ENCODE peak calls at places on chromosomes 7 and 10, in ten cellular contexts. One of them, this sample, is unnamed.

GRCh38 chr10:117461766-117462423 is 80.7 kb upstream of the EMX2 start:
- DNase-seq in NCI-H1092: no peak
- DNase-seq in activated CD8-positive, alpha-beta T cell treated with anti-CD3 and anti-CD28 coated beads for 36 hours: no peak
- DNase-seq in occipital lobe: no peak
- DNase-seq in COLO829: no peak
- DNase-seq in upper lobe of right lung: no peak
- DNase-seq in GM03348: peak; percentile 94
- DNase-seq in activated effector memory CD4-positive, alpha-beta T cell treated with anti-CD3 and anti-CD28 coated beads, Interleukin-2, amount 50 U/mL, for 16 hours: no peak
- DNase-seq in DMS153: no peak
- DNase-seq in amygdala: no peak
- DNase-seq in this sample: peak; percentile 99

GRCh38 chr10:61047788-61048560 is 104.0 kb upstream of the RHOBTB1 start:
- DNase-seq in NCI-H1092: no peak
- DNase-seq in activated CD8-positive, alpha-beta T cell treated with anti-CD3 and anti-CD28 coated beads for 36 hours: no peak
- DNase-seq in occipital lobe: no peak
- DNase-seq in COLO829: no peak
- DNase-seq in upper lobe of right lung: no peak
- DNase-seq in GM03348: no peak
- DNase-seq in activated effector memory CD4-positive, alpha-beta T cell treated with anti-CD3 and anti-CD28 coated beads, Interleukin-2, amount 50 U/mL, for 16 hours: no peak
- DNase-seq in DMS153: no peak
- DNase-seq in amygdala: no peak
- DNase-seq in this sample: no peak

GRCh38 chr7:4774804-4775280 is 581 bp upstream of the AP5Z1 start:
- DNase-seq in NCI-H1092: no peak
- DNase-seq in activated CD8-positive, alpha-beta T cell treated with anti-CD3 and anti-CD28 coated beads for 36 hours: peak; percentile 41
- DNase-seq in occipital lobe: no peak
- DNase-seq in COLO829: peak; percentile 66
- DNase-seq in upper lobe of right lung: no peak
- DNase-seq in GM03348: peak; percentile 70
- DNase-seq in activated effector memory CD4-positive, alpha-beta T cell treated with anti-CD3 and anti-CD28 coated beads, Interleukin-2, amount 50 U/mL, for 16 hours: no peak
- DNase-seq in DMS153: no peak
- DNase-seq in amygdala: no peak
- DNase-seq in this sample: peak; percentile 71

GRCh38 chr7:93717217-93717900 is 142.8 kb upstream of the CALCR start:
- DNase-seq in NCI-H1092: no peak
- DNase-seq in activated CD8-positive, alpha-beta T cell treated with anti-CD3 and anti-CD28 coated beads for 36 hours: no peak
- DNase-seq in occipital lobe: no peak
- DNase-seq in COLO829: no peak
- DNase-seq in upper lobe of right lung: no peak
- DNase-seq in GM03348: peak; percentile 17
- DNase-seq in activated effector memory CD4-positive, alpha-beta T cell treated with anti-CD3 and anti-CD28 coated beads, Interleukin-2, amount 50 U/mL, for 16 hours: no peak
- DNase-seq in DMS153: no peak
- DNase-seq in amygdala: no peak
- DNase-seq in this sample: peak; percentile 31

GRCh38 chr10:132665946-132666732 is 119.8 kb downstream of the NKX6-2 start:
- DNase-seq in NCI-H1092: no peak
- DNase-seq in activated CD8-positive, alpha-beta T cell treated with anti-CD3 and anti-CD28 coated beads for 36 hours: peak; percentile 53
- DNase-seq in occipital lobe: no peak
- DNase-seq in COLO829: peak; percentile 8
- DNase-seq in upper lobe of right lung: no peak
- DNase-seq in GM03348: peak; percentile 91
- DNase-seq in activated effector memory CD4-positive, alpha-beta T cell treated with anti-CD3 and anti-CD28 coated beads, Interleukin-2, amount 50 U/mL, for 16 hours: no peak
- DNase-seq in DMS153: no peak
- DNase-seq in amygdala: no peak
- DNase-seq in this sample: peak; percentile 84

GRCh38 chr10:1253476-1254353 is 197.5 kb downstream of the WDR37 start:
- DNase-seq in NCI-H1092: no peak
- DNase-seq in activated CD8-positive, alpha-beta T cell treated with anti-CD3 and anti-CD28 coated beads for 36 hours: peak; percentile 24
- DNase-seq in occipital lobe: no peak
- DNase-seq in COLO829: no peak
- DNase-seq in upper lobe of right lung: no peak
- DNase-seq in GM03348: no peak
- DNase-seq in activated effector memory CD4-positive, alpha-beta T cell treated with anti-CD3 and anti-CD28 coated beads, Interleukin-2, amount 50 U/mL, for 16 hours: peak; percentile 28
- DNase-seq in DMS153: no peak
- DNase-seq in amygdala: no peak
- DNase-seq in this sample: no peak

GRCh38 chr10:69619626-69620025 is 10.4 kb upstream of the FAM241B start:
- DNase-seq in NCI-H1092: no peak
- DNase-seq in activated CD8-positive, alpha-beta T cell treated with anti-CD3 and anti-CD28 coated beads for 36 hours: no peak
- DNase-seq in occipital lobe: no peak
- DNase-seq in COLO829: no peak
- DNase-seq in upper lobe of right lung: no peak
- DNase-seq in GM03348: no peak
- DNase-seq in activated effector memory CD4-positive, alpha-beta T cell treated with anti-CD3 and anti-CD28 coated beads, Interleukin-2, amount 50 U/mL, for 16 hours: no peak
- DNase-seq in DMS153: no peak
- DNase-seq in amygdala: no peak
- DNase-seq in this sample: no peak

GRCh38 chr10:61971016-61971350 is 69.5 kb downstream of the ARID5B start:
- DNase-seq in NCI-H1092: no peak
- DNase-seq in activated CD8-positive, alpha-beta T cell treated with anti-CD3 and anti-CD28 coated beads for 36 hours: no peak
- DNase-seq in occipital lobe: no peak
- DNase-seq in COLO829: no peak
- DNase-seq in upper lobe of right lung: no peak
- DNase-seq in GM03348: no peak
- DNase-seq in activated effector memory CD4-positive, alpha-beta T cell treated with anti-CD3 and anti-CD28 coated beads, Interleukin-2, amount 50 U/mL, for 16 hours: no peak
- DNase-seq in DMS153: no peak
- DNase-seq in amygdala: no peak
- DNase-seq in this sample: no peak

GRCh38 chr7:619356-619840 is 99.8 kb upstream of the PDGFA start:
- DNase-seq in NCI-H1092: no peak
- DNase-seq in activated CD8-positive, alpha-beta T cell treated with anti-CD3 and anti-CD28 coated beads for 36 hours: no peak
- DNase-seq in occipital lobe: no peak
- DNase-seq in COLO829: no peak
- DNase-seq in upper lobe of right lung: peak; percentile 33
- DNase-seq in GM03348: no peak
- DNase-seq in activated effector memory CD4-positive, alpha-beta T cell treated with anti-CD3 and anti-CD28 coated beads, Interleukin-2, amount 50 U/mL, for 16 hours: no peak
- DNase-seq in DMS153: no peak
- DNase-seq in amygdala: no peak
- DNase-seq in this sample: no peak

GRCh38 chr7:1242129-1242572 is 9.5 kb downstream of the UNCX start:
- DNase-seq in NCI-H1092: no peak
- DNase-seq in activated CD8-positive, alpha-beta T cell treated with anti-CD3 and anti-CD28 coated beads for 36 hours: no peak
- DNase-seq in occipital lobe: no peak
- DNase-seq in COLO829: no peak
- DNase-seq in upper lobe of right lung: no peak
- DNase-seq in GM03348: no peak
- DNase-seq in activated effector memory CD4-positive, alpha-beta T cell treated with anti-CD3 and anti-CD28 coated beads, Interleukin-2, amount 50 U/mL, for 16 hours: no peak
- DNase-seq in DMS153: no peak
- DNase-seq in amygdala: no peak
- DNase-seq in this sample: no peak

GRCh38 chr10:94320285-94320914 is 42.3 kb downstream of the NOC3L start:
- DNase-seq in NCI-H1092: peak; percentile 3
- DNase-seq in activated CD8-positive, alpha-beta T cell treated with anti-CD3 and anti-CD28 coated beads for 36 hours: peak; percentile 82
- DNase-seq in occipital lobe: peak; percentile 21
- DNase-seq in COLO829: peak; percentile 25
- DNase-seq in upper lobe of right lung: no peak
- DNase-seq in GM03348: peak; percentile 72
- DNase-seq in activated effector memory CD4-positive, alpha-beta T cell treated with anti-CD3 and anti-CD28 coated beads, Interleukin-2, amount 50 U/mL, for 16 hours: peak; percentile 86
- DNase-seq in DMS153: peak; percentile 39
- DNase-seq in amygdala: peak; percentile 1
- DNase-seq in this sample: peak; percentile 50

GRCh38 chr7:76509931-76510877 is at the start of gene UPK3B:
- DNase-seq in NCI-H1092: no peak
- DNase-seq in activated CD8-positive, alpha-beta T cell treated with anti-CD3 and anti-CD28 coated beads for 36 hours: no peak
- DNase-seq in occipital lobe: no peak
- DNase-seq in COLO829: no peak
- DNase-seq in upper lobe of right lung: peak; percentile 71
- DNase-seq in GM03348: peak; percentile 29
- DNase-seq in activated effector memory CD4-positive, alpha-beta T cell treated with anti-CD3 and anti-CD28 coated beads, Interleukin-2, amount 50 U/mL, for 16 hours: no peak
- DNase-seq in DMS153: no peak
- DNase-seq in amygdala: no peak
- DNase-seq in this sample: no peak

GRCh38 chr7:111711426-111712065 is 149.3 kb upstream of the IMMP2L start:
- DNase-seq in NCI-H1092: no peak
- DNase-seq in activated CD8-positive, alpha-beta T cell treated with anti-CD3 and anti-CD28 coated beads for 36 hours: no peak
- DNase-seq in occipital lobe: no peak
- DNase-seq in COLO829: peak; percentile 82
- DNase-seq in upper lobe of right lung: no peak
- DNase-seq in GM03348: no peak
- DNase-seq in activated effector memory CD4-positive, alpha-beta T cell treated with anti-CD3 and anti-CD28 coated beads, Interleukin-2, amount 50 U/mL, for 16 hours: no peak
- DNase-seq in DMS153: no peak
- DNase-seq in amygdala: no peak
- DNase-seq in this sample: no peak

GRCh38 chr7:41028591-41028990 is 674.3 kb downstream of the INHBA start:
- DNase-seq in NCI-H1092: no peak
- DNase-seq in activated CD8-positive, alpha-beta T cell treated with anti-CD3 and anti-CD28 coated beads for 36 hours: no peak
- DNase-seq in occipital lobe: no peak
- DNase-seq in COLO829: no peak
- DNase-seq in upper lobe of right lung: no peak
- DNase-seq in GM03348: no peak
- DNase-seq in activated effector memory CD4-positive, alpha-beta T cell treated with anti-CD3 and anti-CD28 coated beads, Interleukin-2, amount 50 U/mL, for 16 hours: no peak
- DNase-seq in DMS153: no peak
- DNase-seq in amygdala: no peak
- DNase-seq in this sample: no peak

GRCh38 chr7:33745934-33746333 is 159.4 kb upstream of the BMPER start:
- DNase-seq in NCI-H1092: no peak
- DNase-seq in activated CD8-positive, alpha-beta T cell treated with anti-CD3 and anti-CD28 coated beads for 36 hours: no peak
- DNase-seq in occipital lobe: no peak
- DNase-seq in COLO829: peak; percentile 78
- DNase-seq in upper lobe of right lung: no peak
- DNase-seq in GM03348: no peak
- DNase-seq in activated effector memory CD4-positive, alpha-beta T cell treated with anti-CD3 and anti-CD28 coated beads, Interleukin-2, amount 50 U/mL, for 16 hours: no peak
- DNase-seq in DMS153: no peak
- DNase-seq in amygdala: no peak
- DNase-seq in this sample: peak; percentile 21

GRCh38 chr7:110432061-110432553 is 658.8 kb upstream of the LRRN3 start:
- DNase-seq in NCI-H1092: no peak
- DNase-seq in activated CD8-positive, alpha-beta T cell treated with anti-CD3 and anti-CD28 coated beads for 36 hours: no peak
- DNase-seq in occipital lobe: no peak
- DNase-seq in COLO829: no peak
- DNase-seq in upper lobe of right lung: no peak
- DNase-seq in GM03348: no peak
- DNase-seq in activated effector memory CD4-positive, alpha-beta T cell treated with anti-CD3 and anti-CD28 coated beads, Interleukin-2, amount 50 U/mL, for 16 hours: no peak
- DNase-seq in DMS153: no peak
- DNase-seq in amygdala: no peak
- DNase-seq in this sample: no peak

GRCh38 chr10:104349623-104350142 is 4.0 kb upstream of the CFAP58 start:
- DNase-seq in NCI-H1092: no peak
- DNase-seq in activated CD8-positive, alpha-beta T cell treated with anti-CD3 and anti-CD28 coated beads for 36 hours: no peak
- DNase-seq in occipital lobe: no peak
- DNase-seq in COLO829: no peak
- DNase-seq in upper lobe of right lung: no peak
- DNase-seq in GM03348: no peak
- DNase-seq in activated effector memory CD4-positive, alpha-beta T cell treated with anti-CD3 and anti-CD28 coated beads, Interleukin-2, amount 50 U/mL, for 16 hours: no peak
- DNase-seq in DMS153: no peak
- DNase-seq in amygdala: no peak
- DNase-seq in this sample: peak; percentile 68

GRCh38 chr10:114507449-114507848 is 103.1 kb upstream of the AFAP1L2 start:
- DNase-seq in NCI-H1092: no peak
- DNase-seq in activated CD8-positive, alpha-beta T cell treated with anti-CD3 and anti-CD28 coated beads for 36 hours: no peak
- DNase-seq in occipital lobe: no peak
- DNase-seq in COLO829: no peak
- DNase-seq in upper lobe of right lung: peak; percentile 93
- DNase-seq in GM03348: no peak
- DNase-seq in activated effector memory CD4-positive, alpha-beta T cell treated with anti-CD3 and anti-CD28 coated beads, Interleukin-2, amount 50 U/mL, for 16 hours: no peak
- DNase-seq in DMS153: peak; percentile 60
- DNase-seq in amygdala: no peak
- DNase-seq in this sample: no peak

GRCh38 chr7:39732837-39733804 is 109.7 kb downstream of the RALA start:
- DNase-seq in NCI-H1092: peak; percentile 95
- DNase-seq in activated CD8-positive, alpha-beta T cell treated with anti-CD3 and anti-CD28 coated beads for 36 hours: peak; percentile 100
- DNase-seq in occipital lobe: peak; percentile 96
- DNase-seq in COLO829: peak; percentile 94
- DNase-seq in upper lobe of right lung: peak; percentile 96
- DNase-seq in GM03348: peak; percentile 97
- DNase-seq in activated effector memory CD4-positive, alpha-beta T cell treated with anti-CD3 and anti-CD28 coated beads, Interleukin-2, amount 50 U/mL, for 16 hours: peak; percentile 99
- DNase-seq in DMS153: peak; percentile 99
- DNase-seq in amygdala: peak; percentile 62
- DNase-seq in this sample: peak; percentile 97

GRCh38 chr7:149772236-149772820 is 1.1 kb downstream of the ZNF467 start:
- DNase-seq in NCI-H1092: peak; percentile 51
- DNase-seq in activated CD8-positive, alpha-beta T cell treated with anti-CD3 and anti-CD28 coated beads for 36 hours: peak; percentile 46
- DNase-seq in occipital lobe: no peak
- DNase-seq in COLO829: no peak
- DNase-seq in upper lobe of right lung: peak; percentile 83
- DNase-seq in GM03348: peak; percentile 52
- DNase-seq in activated effector memory CD4-positive, alpha-beta T cell treated with anti-CD3 and anti-CD28 coated beads, Interleukin-2, amount 50 U/mL, for 16 hours: peak; percentile 71
- DNase-seq in DMS153: no peak
- DNase-seq in amygdala: no peak
- DNase-seq in this sample: no peak

GRCh38 chr7:676246-676971 is 50.1 kb upstream of the DNAAF5 start:
- DNase-seq in NCI-H1092: no peak
- DNase-seq in activated CD8-positive, alpha-beta T cell treated with anti-CD3 and anti-CD28 coated beads for 36 hours: no peak
- DNase-seq in occipital lobe: peak; percentile 43
- DNase-seq in COLO829: no peak
- DNase-seq in upper lobe of right lung: peak; percentile 43
- DNase-seq in GM03348: no peak
- DNase-seq in activated effector memory CD4-positive, alpha-beta T cell treated with anti-CD3 and anti-CD28 coated beads, Interleukin-2, amount 50 U/mL, for 16 hours: no peak
- DNase-seq in DMS153: no peak
- DNase-seq in amygdala: no peak
- DNase-seq in this sample: no peak

GRCh38 chr10:5095687-5096086 is 1.5 kb downstream of the AKR1C3 start:
- DNase-seq in NCI-H1092: no peak
- DNase-seq in activated CD8-positive, alpha-beta T cell treated with anti-CD3 and anti-CD28 coated beads for 36 hours: no peak
- DNase-seq in occipital lobe: no peak
- DNase-seq in COLO829: no peak
- DNase-seq in upper lobe of right lung: no peak
- DNase-seq in GM03348: no peak
- DNase-seq in activated effector memory CD4-positive, alpha-beta T cell treated with anti-CD3 and anti-CD28 coated beads, Interleukin-2, amount 50 U/mL, for 16 hours: no peak
- DNase-seq in DMS153: no peak
- DNase-seq in amygdala: no peak
- DNase-seq in this sample: no peak

GRCh38 chr7:28955723-28956607 is 2.2 kb downstream of the TRIL start:
- DNase-seq in NCI-H1092: peak; percentile 67
- DNase-seq in activated CD8-positive, alpha-beta T cell treated with anti-CD3 and anti-CD28 coated beads for 36 hours: peak; percentile 49
- DNase-seq in occipital lobe: no peak
- DNase-seq in COLO829: peak; percentile 32
- DNase-seq in upper lobe of right lung: peak; percentile 93
- DNase-seq in GM03348: peak; percentile 51
- DNase-seq in activated effector memory CD4-positive, alpha-beta T cell treated with anti-CD3 and anti-CD28 coated beads, Interleukin-2, amount 50 U/mL, for 16 hours: no peak
- DNase-seq in DMS153: peak; percentile 79
- DNase-seq in amygdala: no peak
- DNase-seq in this sample: no peak

GRCh38 chr7:84317536-84317935 is 122.9 kb upstream of the SEMA3A start:
- DNase-seq in NCI-H1092: no peak
- DNase-seq in activated CD8-positive, alpha-beta T cell treated with anti-CD3 and anti-CD28 coated beads for 36 hours: no peak
- DNase-seq in occipital lobe: no peak
- DNase-seq in COLO829: no peak
- DNase-seq in upper lobe of right lung: no peak
- DNase-seq in GM03348: peak; percentile 21
- DNase-seq in activated effector memory CD4-positive, alpha-beta T cell treated with anti-CD3 and anti-CD28 coated beads, Interleukin-2, amount 50 U/mL, for 16 hours: no peak
- DNase-seq in DMS153: no peak
- DNase-seq in amygdala: no peak
- DNase-seq in this sample: peak; percentile 62

GRCh38 chr10:75284097-75284485 is 48.3 kb upstream of the COMTD1 start:
- DNase-seq in NCI-H1092: no peak
- DNase-seq in activated CD8-positive, alpha-beta T cell treated with anti-CD3 and anti-CD28 coated beads for 36 hours: no peak
- DNase-seq in occipital lobe: no peak
- DNase-seq in COLO829: no peak
- DNase-seq in upper lobe of right lung: no peak
- DNase-seq in GM03348: no peak
- DNase-seq in activated effector memory CD4-positive, alpha-beta T cell treated with anti-CD3 and anti-CD28 coated beads, Interleukin-2, amount 50 U/mL, for 16 hours: no peak
- DNase-seq in DMS153: no peak
- DNase-seq in amygdala: no peak
- DNase-seq in this sample: no peak

GRCh38 chr7:15837627-15838026 is 151.1 kb upstream of the MEOX2 start:
- DNase-seq in NCI-H1092: no peak
- DNase-seq in activated CD8-positive, alpha-beta T cell treated with anti-CD3 and anti-CD28 coated beads for 36 hours: no peak
- DNase-seq in occipital lobe: no peak
- DNase-seq in COLO829: no peak
- DNase-seq in upper lobe of right lung: no peak
- DNase-seq in GM03348: no peak
- DNase-seq in activated effector memory CD4-positive, alpha-beta T cell treated with anti-CD3 and anti-CD28 coated beads, Interleukin-2, amount 50 U/mL, for 16 hours: no peak
- DNase-seq in DMS153: no peak
- DNase-seq in amygdala: no peak
- DNase-seq in this sample: peak; percentile 63

GRCh38 chr10:107031981-107032699 is 132.4 kb downstream of the SORCS1 start:
- DNase-seq in NCI-H1092: no peak
- DNase-seq in activated CD8-positive, alpha-beta T cell treated with anti-CD3 and anti-CD28 coated beads for 36 hours: no peak
- DNase-seq in occipital lobe: no peak
- DNase-seq in COLO829: peak; percentile 74
- DNase-seq in upper lobe of right lung: no peak
- DNase-seq in GM03348: no peak
- DNase-seq in activated effector memory CD4-positive, alpha-beta T cell treated with anti-CD3 and anti-CD28 coated beads, Interleukin-2, amount 50 U/mL, for 16 hours: no peak
- DNase-seq in DMS153: no peak
- DNase-seq in amygdala: no peak
- DNase-seq in this sample: no peak

GRCh38 chr10:104328916-104329710 is 9.2 kb downstream of the ITPRIP start:
- DNase-seq in NCI-H1092: no peak
- DNase-seq in activated CD8-positive, alpha-beta T cell treated with anti-CD3 and anti-CD28 coated beads for 36 hours: peak; percentile 94
- DNase-seq in occipital lobe: peak; percentile 69
- DNase-seq in COLO829: peak; percentile 37
- DNase-seq in upper lobe of right lung: no peak
- DNase-seq in GM03348: peak; percentile 86
- DNase-seq in activated effector memory CD4-positive, alpha-beta T cell treated with anti-CD3 and anti-CD28 coated beads, Interleukin-2, amount 50 U/mL, for 16 hours: peak; percentile 89
- DNase-seq in DMS153: peak; percentile 36
- DNase-seq in amygdala: no peak
- DNase-seq in this sample: peak; percentile 95